ENCODE peak calls at places on chromosome 12, in six cellular contexts. U, L, W, G, J and A are unnamed samples.

GRCh38 chr12:93198086-93198485 is 179.6 kb upstream of the NUDT4 start:
- DNase-seq in L (no peak), G (no peak), W (no peak), J (no peak), U (peak), A (no peak)

GRCh38 chr12:120013659-120014380 is 24.8 kb downstream of the BICDL1 start:
- DNase-seq in J (no peak), W (no peak), U (no peak), L (no peak), G (no peak), A (no peak)

GRCh38 chr12:62259993-62260732 is at the start of gene USP15:
- DNase-seq in L (peak), U (peak), W (peak), G (peak), J (peak), A (peak)

GRCh38 chr12:31023271-31023724 is 50.4 kb upstream of the DDX11 start:
- DNase-seq in L (no peak), G (peak), J (no peak), W (no peak), U (peak), A (no peak)

GRCh38 chr12:2185751-2186341 is 133.1 kb downstream of the CACNA1C start:
- DNase-seq in L (no peak), G (no peak), J (no peak), W (no peak), U (no peak), A (no peak)

GRCh38 chr12:108320503-108321293 is 18.4 kb downstream of the CMKLR1 start:
- DNase-seq in U (no peak), G (peak), J (no peak), L (no peak), W (peak), A (peak)

GRCh38 chr12:103986823-103987222 is 21.2 kb downstream of the TDG start:
- DNase-seq in L (no peak), J (no peak), W (no peak), G (no peak), U (no peak), A (no peak)

GRCh38 chr12:54701940-54702592 is 53.9 kb upstream of the DCD start:
- DNase-seq in W (peak), J (no peak), L (peak), G (no peak), U (no peak), A (peak)

GRCh38 chr12:70449074-70449757 is 83.1 kb downstream of the KCNMB4 start:
- DNase-seq in L (no peak), G (no peak), U (no peak), J (no peak), W (no peak), A (peak)

GRCh38 chr12:67592228-67593011 is 56.1 kb upstream of the DYRK2 start:
- DNase-seq in U (no peak), L (no peak), J (no peak), W (no peak), G (no peak), A (no peak)

GRCh38 chr12:20601668-20602280 is 93.4 kb upstream of the SLCO1C1 start:
- DNase-seq in G (no peak), L (no peak), W (peak), J (no peak), U (no peak), A (peak)